ENCODE peak calls at places on chromosomes 2 and 18, in eight cellular contexts. N, T, H, P, O, V, K and Q are unnamed samples.

GRCh38 chr18:26685438-26686173 is 137.3 kb upstream of the KCTD1 start:
- DNase-seq in H (no peak), P (peak; percentile 14), N (no peak), K (peak; percentile 35), O (no peak), V (no peak), T (no peak), Q (no peak)

GRCh38 chr2:97656905-97657587 is 6.8 kb downstream of the ACTR1B start:
- DNase-seq in N (no peak), H (peak; percentile 16), O (no peak), T (no peak), K (peak; percentile 35), V (no peak), P (no peak), Q (no peak)

GRCh38 chr2:164661349-164661748 is 40.1 kb upstream of the GRB14 start:
- DNase-seq in K (no peak), O (no peak), H (no peak), P (no peak), V (no peak), N (no peak), T (peak; percentile 1), Q (no peak)

GRCh38 chr2:43217228-43218220 is 8.9 kb downstream of the ZFP36L2 start:
- DNase-seq in T (no peak), V (no peak), H (no peak), P (no peak), O (no peak), K (peak; percentile 97), N (no peak), Q (no peak)

GRCh38 chr18:22544626-22545025 is 126.9 kb upstream of the CTAGE1 start:
- DNase-seq in N (no peak), T (no peak), O (peak; percentile 56), P (no peak), V (no peak), K (no peak), H (no peak), Q (no peak)

GRCh38 chr2:219748673-219749570 is 121.5 kb downstream of the SLC4A3 start:
- DNase-seq in O (no peak), N (no peak), K (no peak), V (no peak), T (no peak), H (no peak), P (no peak), Q (no peak)

GRCh38 chr2:86012017-86012712 is 93.5 kb downstream of the POLR1A start:
- DNase-seq in T (no peak), H (no peak), O (peak; percentile 14), K (no peak), P (no peak), N (no peak), V (no peak), Q (no peak)

GRCh38 chr2:157838442-157839161 is 37.5 kb downstream of the ACVR1 start:
- DNase-seq in V (peak; percentile 50), T (peak; percentile 90), H (no peak), K (peak; percentile 38), P (peak; percentile 22), N (no peak), O (no peak), Q (peak; percentile 19)

GRCh38 chr2:172635548-172635947 is 79.7 kb downstream of the PDK1 start:
- DNase-seq in P (no peak), K (peak; percentile 6), H (no peak), T (no peak), N (no peak), O (no peak), V (no peak), Q (no peak)

GRCh38 chr2:240818543-240819403 is 1.2 kb downstream of the KIF1A start:
- DNase-seq in P (peak; percentile 76), V (no peak), K (peak; percentile 74), N (no peak), O (no peak), H (no peak), T (no peak), Q (peak; percentile 10)

GRCh38 chr2:95297639-95298395 is 670 bp downstream of the KCNIP3 start:
- DNase-seq in O (no peak), K (no peak), N (no peak), V (no peak), T (no peak), H (no peak), P (no peak), Q (no peak)

GRCh38 chr2:169093535-169093934 is 24.2 kb downstream of the DHRS9 start:
- DNase-seq in K (no peak), T (no peak), O (no peak), P (no peak), H (no peak), N (no peak), V (no peak), Q (no peak)

GRCh38 chr2:168326578-168326977 is 79.2 kb upstream of the STK39 start:
- DNase-seq in V (no peak), P (no peak), N (no peak), O (no peak), K (no peak), H (no peak), T (no peak), Q (no peak)

GRCh38 chr2:159971365-159972122 is 90.9 kb downstream of the PLA2R1 start:
- DNase-seq in V (no peak), T (no peak), N (no peak), K (no peak), O (no peak), P (no peak), H (no peak), Q (no peak)

GRCh38 chr2:167069855-167070254 is 181.6 kb downstream of the XIRP2 start:
- DNase-seq in V (no peak), H (no peak), N (no peak), O (no peak), K (no peak), P (no peak), T (peak; percentile 4), Q (no peak)

GRCh38 chr2:23124214-23124735 is 260.7 kb upstream of the KLHL29 start:
- DNase-seq in O (no peak), N (no peak), H (no peak), P (no peak), V (no peak), T (no peak), K (no peak), Q (no peak)

GRCh38 chr2:213119061-213119809 is 32.2 kb downstream of the IKZF2 start:
- DNase-seq in V (no peak), T (peak; percentile 90), N (peak; percentile 52), K (no peak), P (no peak), O (no peak), H (no peak), Q (no peak)

GRCh38 chr18:3139406-3139805 is 80.4 kb downstream of the MYOM1 start:
- DNase-seq in K (no peak), N (no peak), T (no peak), H (no peak), V (no peak), P (no peak), O (no peak), Q (peak; percentile 42)
- H3K4me3 ChIP-seq in K (no peak overlapping the region), N (no peak overlapping the region), T (no peak overlapping the region), H (no peak overlapping the region), V (no peak overlapping the region), P (no peak overlapping the region), O (no peak overlapping the region), Q (no peak overlapping the region)

GRCh38 chr2:10080536-10081304 is 509 bp upstream of the CYS1 start:
- DNase-seq in H (no peak), P (no peak), O (peak; percentile 44), N (peak; percentile 46), T (no peak), K (peak; percentile 47), V (no peak), Q (no peak)

GRCh38 chr2:10078704-10079191 is 1.5 kb downstream of the CYS1 start:
- DNase-seq in O (no peak), N (no peak), H (no peak), V (no peak), T (no peak), K (no peak), P (no peak), Q (no peak)

GRCh38 chr2:10079192-10079930 is 850 bp downstream of the CYS1 start:
- DNase-seq in P (peak; percentile 89), H (peak; percentile 40), K (peak; percentile 67), O (peak; percentile 58), V (peak; percentile 62), T (peak; percentile 58), N (no peak), Q (peak; percentile 54)

GRCh38 chr2:10078001-10078400 is 2.2 kb downstream of the CYS1 start:
- DNase-seq in V (no peak), K (no peak), N (no peak), T (no peak), P (no peak), H (no peak), O (no peak), Q (no peak)

GRCh38 chr2:10079931-10080535 is at the start of gene CYS1:
- DNase-seq in P (peak; percentile 90), O (peak; percentile 53), T (no peak), H (no peak), K (peak; percentile 69), N (no peak), V (peak; percentile 39), Q (no peak)
- TF ChIP-seq CTCF in P (no peak), O (peak; percentile 42), T (peak; percentile 36), H (no peak), K (no peak), N (no peak), V (peak; percentile 23), Q (peak; percentile 32)

GRCh38 chr2:241817126-241817820 is 8.3 kb downstream of the NEU4 start:
- DNase-seq in T (no peak), O (no peak), K (no peak), V (no peak), P (no peak), N (no peak), H (no peak), Q (no peak)

GRCh38 chr2:241818229-241818942 is 9.4 kb downstream of the NEU4 start:
- DNase-seq in P (no peak), N (peak; percentile 12), H (no peak), O (no peak), T (no peak), K (no peak), V (no peak), Q (no peak)

GRCh38 chr2:241820625-241821384 is 11.8 kb downstream of the NEU4 start:
- DNase-seq in N (peak; percentile 16), P (peak; percentile 50), K (no peak), O (no peak), T (no peak), V (no peak), H (no peak), Q (no peak)

GRCh38 chr2:241816431-241817121 is 7.6 kb downstream of the NEU4 start:
- DNase-seq in K (no peak), H (no peak), N (no peak), O (no peak), V (no peak), T (no peak), P (peak; percentile 25), Q (no peak)

GRCh38 chr2:241818943-241819270 is 9.9 kb downstream of the NEU4 start:
- DNase-seq in N (peak; percentile 11), P (no peak), V (no peak), H (no peak), K (no peak), O (no peak), T (no peak), Q (no peak)
- H3K4me1 ChIP-seq in N (peaks cover 18% of the 10 kb centered on the region), P (peaks cover 8% of the 10 kb centered on the region), V (no peaks in the 10 kb centered on the region), H (no peaks in the 10 kb centered on the region), K (no peaks in the 10 kb centered on the region), O (no peaks in the 10 kb centered on the region), T (no peaks in the 10 kb centered on the region), Q (peaks cover 8% of the 10 kb centered on the region)

DNA sequence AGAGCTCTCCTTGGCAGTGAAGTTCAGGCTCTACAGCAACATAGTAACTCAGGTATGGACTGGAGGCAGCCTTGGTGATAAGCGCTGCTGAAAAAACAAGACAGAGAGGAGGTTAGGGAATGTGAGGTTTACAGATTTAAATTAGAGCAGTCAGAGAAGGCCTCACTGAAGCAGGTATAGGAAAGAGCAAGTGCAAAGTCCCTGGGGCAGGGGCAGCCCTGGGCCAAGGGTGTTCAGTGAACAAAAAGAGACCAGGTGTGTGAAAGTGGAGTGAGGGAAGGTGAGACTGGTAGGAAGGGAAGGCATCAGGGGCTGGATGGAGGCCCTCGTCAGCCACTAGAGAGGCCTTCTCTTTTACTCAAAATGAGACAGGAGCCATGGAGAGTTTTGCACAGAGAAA is 89.6 kb downstream of the LAMA3 start:
- DNase-seq in P (no peak), O (no peak), T (no peak), N (no peak), K (no peak), H (no peak), V (no peak), Q (no peak)
- H3K4me3 ChIP-seq in P (no peak overlapping the region), O (no peak overlapping the region), T (no peak overlapping the region), N (no peak overlapping the region), K (no peak overlapping the region), H (no peak overlapping the region), V (no peak overlapping the region), Q (no peak overlapping the region)